ENCODE peak calls at places on chromosomes 4 and X, in nine cellular contexts. N is OCI-LY7, S is fibroblast of villous mesenchyme, O is cardiac fibroblast, E is breast epithelium, U is heart right ventricle, J is GM23338, I is suprapubic skin, L is epithelial cell of esophagus. B is an unnamed sample.

GRCh38 chr4:82903737-82904136 is 3.2 kb downstream of the THAP9 start:
- DNase-seq in N (no peak), S (no peak), O (no peak), E (no peak), U (no peak), J (no peak), I (no peak), L (no peak), B (no peak)

GRCh38 chr4:3250438-3250955 is 1.5 kb downstream of the MSANTD1 start:
- DNase-seq in N (no peak), S (no peak), O (no peak), E (no peak), U (no peak), J (peak; percentile 68), I (no peak), L (no peak), B (no peak)

GRCh38 chrX:65706041-65706828 is 38.8 kb downstream of the MSN start:
- DNase-seq in N (no peak), S (peak; percentile 62), O (peak; percentile 85), E (peak; percentile 64), U (peak; percentile 59), J (no peak), I (no peak), L (peak; percentile 85), B (peak; percentile 48)

GRCh38 chr4:168560184-168560834 is 63.5 kb downstream of the PALLD start:
- DNase-seq in N (no peak), S (peak; percentile 56), O (no peak), E (peak; percentile 29), U (no peak), J (no peak), I (no peak), L (peak; percentile 78), B (no peak)

GRCh38 chr4:2255501-2256155 is 6.3 kb downstream of the MXD4 start:
- DNase-seq in N (no peak), S (peak; percentile 30), O (no peak), E (peak; percentile 73), U (peak; percentile 24), J (peak; percentile 32), I (peak; percentile 76), L (no peak), B (no peak)

GRCh38 chr4:58074382-58074781 is 964.2 kb upstream of the IGFBP7 start:
- DNase-seq in N (no peak), S (no peak), O (no peak), E (no peak), U (no peak), J (no peak), I (no peak), L (no peak), B (no peak)

GRCh38 chrX:36241397-36241796 is 321.9 kb downstream of the CFAP47 start:
- DNase-seq in N (no peak), S (no peak), O (no peak), E (no peak), U (no peak), J (no peak), I (no peak), L (peak; percentile 14), B (no peak)

GRCh38 chr4:8912089-8912455 is 40.4 kb upstream of the HMX1 start:
- DNase-seq in N (no peak), S (no peak), O (no peak), E (no peak), U (no peak), J (no peak), I (peak; percentile 63), L (no peak), B (no peak)

GRCh38 chr4:62896721-62897120 is 1512.5 kb downstream of the TECRL start:
- DNase-seq in N (no peak), S (no peak), O (no peak), E (no peak), U (no peak), J (no peak), I (no peak), L (no peak), B (no peak)

GRCh38 chr4:122716825-122717448 is 15.6 kb upstream of the BBS12 start:
- DNase-seq in N (peak; percentile 62), S (peak; percentile 67), O (peak; percentile 84), E (peak; percentile 25), U (peak; percentile 64), J (peak; percentile 85), I (no peak), L (peak; percentile 81), B (peak; percentile 42)

GRCh38 chrX:20382518-20383291 is 116.0 kb upstream of the RPS6KA3 start:
- DNase-seq in N (no peak), S (no peak), O (no peak), E (no peak), U (no peak), J (no peak), I (no peak), L (peak; percentile 48), B (no peak)

GRCh38 chr4:5142726-5143125 is 91.4 kb downstream of the STK32B start:
- DNase-seq in N (peak; percentile 16), S (peak; percentile 64), O (peak; percentile 50), E (no peak), U (peak; percentile 28), J (peak; percentile 85), I (no peak), L (peak; percentile 34), B (no peak)

GRCh38 chr4:75904086-75904485 is 1.8 kb upstream of the PPEF2 start:
- DNase-seq in N (no peak), S (no peak), O (no peak), E (no peak), U (no peak), J (no peak), I (no peak), L (no peak), B (no peak)

GRCh38 chrX:43504394-43504793 is 151.7 kb upstream of the MAOA start:
- DNase-seq in N (no peak), S (no peak), O (no peak), E (no peak), U (no peak), J (no peak), I (no peak), L (peak; percentile 67), B (no peak)

GRCh38 chrX:13101439-13102139 is 57.2 kb upstream of the FAM9C start:
- DNase-seq in N (no peak), S (peak; percentile 93), O (peak; percentile 94), E (peak; percentile 57), U (peak; percentile 81), J (no peak), I (peak; percentile 82), L (peak; percentile 93), B (peak; percentile 66)

DNA sequence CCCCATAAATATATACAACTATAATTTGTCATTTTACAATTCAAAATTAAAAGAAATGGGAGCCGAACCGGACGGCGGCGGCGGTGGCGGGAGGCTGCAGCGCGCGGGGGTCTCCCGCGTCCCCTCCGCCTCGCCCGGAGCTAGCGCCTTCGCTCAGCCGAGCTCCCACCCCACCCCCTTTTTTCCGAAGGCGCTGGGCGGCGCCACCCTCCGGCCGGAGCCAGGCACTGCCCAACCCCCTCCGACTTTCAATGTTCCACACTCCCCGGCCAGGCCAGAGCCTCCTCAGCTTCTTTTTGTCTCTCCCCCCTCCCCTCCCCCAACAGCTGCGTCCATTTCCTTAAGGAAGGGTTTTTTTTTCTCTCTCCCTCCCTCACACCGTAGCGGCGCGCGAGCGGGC is 214.1 kb upstream of the GEMIN8 start:
- DNase-seq in N (no peak), S (no peak), O (no peak), E (no peak), U (no peak), J (peak; percentile 72), I (no peak), L (no peak), B (no peak)
- TF ChIP-seq CTCF in N (no peak), S (no peak), O (no peak), E (no peak), U (no peak), J (peak; percentile 51), I (no peak), L (no peak), B (no peak)

DNA sequence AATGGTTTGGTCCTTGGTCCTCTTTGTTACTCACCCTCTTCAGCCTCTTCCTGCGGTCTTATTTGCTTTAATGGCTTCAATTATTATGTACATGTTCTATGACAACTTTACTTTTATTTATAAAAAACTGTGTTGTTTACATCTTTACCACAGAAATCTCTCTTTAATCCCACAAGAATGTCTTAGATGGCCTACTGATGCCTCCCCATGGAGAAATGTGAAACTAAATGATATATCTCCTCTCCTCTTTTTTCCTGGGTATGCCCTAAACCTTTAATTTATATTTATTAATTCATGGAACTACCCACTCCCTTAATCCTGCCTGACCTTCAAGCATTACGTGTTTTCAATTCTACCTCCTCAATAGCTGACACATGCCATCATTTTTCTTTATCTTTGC is 573.2 kb downstream of the CENPC start:
- DNase-seq in N (no peak), S (no peak), O (peak; percentile 1), E (no peak), U (no peak), J (peak; percentile 20), I (no peak), L (no peak), B (no peak)
- TF ChIP-seq CTCF in N (no peak), S (no peak), O (no peak), E (no peak), U (no peak), J (peak; percentile 41), I (no peak), L (no peak), B (no peak)

GRCh38 chrX:74924449-74925209 is 623 bp downstream of the NEXMIF start:
- DNase-seq in N (no peak), S (peak; percentile 0), O (peak; percentile 9), E (peak; percentile 21), U (peak; percentile 3), J (peak; percentile 50), I (peak; percentile 75), L (peak; percentile 5), B (no peak)

GRCh38 chrX:74923942-74924448 is 1.3 kb downstream of the NEXMIF start:
- DNase-seq in N (no peak), S (no peak), O (no peak), E (no peak), U (no peak), J (peak; percentile 37), I (no peak), L (no peak), B (no peak)

GRCh38 chrX:74922922-74923321 is 2.3 kb downstream of the NEXMIF start:
- DNase-seq in N (peak; percentile 9), S (no peak), O (no peak), E (no peak), U (no peak), J (no peak), I (no peak), L (no peak), B (no peak)

GRCh38 chrX:74931214-74931613 is 6.0 kb upstream of the NEXMIF start:
- DNase-seq in N (no peak), S (no peak), O (no peak), E (no peak), U (no peak), J (peak; percentile 5), I (no peak), L (peak; percentile 7), B (no peak)

GRCh38 chrX:74925210-74926088 is at the start of gene NEXMIF:
- DNase-seq in N (no peak), S (peak; percentile 0), O (peak; percentile 13), E (no peak), U (no peak), J (peak; percentile 69), I (no peak), L (peak; percentile 30), B (no peak)
- TF ChIP-seq CTCF in N (no peak), S (peak; percentile 8), O (peak; percentile 14), E (no peak), U (no peak), J (no peak), I (no peak), L (peak; percentile 19), B (no peak)

DNA sequence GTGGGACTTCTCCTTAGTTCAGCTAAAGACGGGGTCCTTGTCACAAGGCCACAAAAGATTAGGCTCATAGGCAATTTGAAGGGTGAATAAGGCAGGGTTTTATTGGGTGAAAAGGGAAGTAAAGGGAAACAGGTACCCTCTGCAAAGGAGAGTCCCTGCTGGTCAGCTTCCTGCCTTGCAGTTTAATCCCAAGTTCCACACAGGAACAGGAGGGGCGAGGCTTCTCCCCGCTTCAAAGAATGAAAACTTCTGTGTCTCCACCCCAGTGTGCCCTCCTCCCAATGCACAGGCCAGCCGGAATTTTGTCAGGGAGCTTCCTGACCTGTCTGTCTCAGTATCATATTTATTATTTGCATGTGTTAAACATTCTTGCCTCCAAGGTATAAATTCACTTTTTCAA is 37.1 kb downstream of the ITM2A start:
- DNase-seq in N (no peak), S (no peak), O (no peak), E (no peak), U (no peak), J (peak; percentile 37), I (no peak), L (no peak), B (no peak)
- TF ChIP-seq CTCF in N (no peak), S (no peak), O (no peak), E (no peak), U (no peak), J (no peak), I (no peak), L (no peak), B (no peak)